ENCODE peak calls at places on chromosomes 7 and 10, in eight cellular contexts. S, U, E, G, R, V, X and K are unnamed samples.

GRCh38 chr7:151384352-151384697 is 25.5 kb downstream of the WDR86 start:
- DNase-seq in X (no peak), V (no peak), E (no peak), U (no peak), S (no peak), R (no peak), G (no peak), K (no peak)

GRCh38 chr7:69813637-69814240 is 215.5 kb downstream of the AUTS2 start:
- DNase-seq in V (no peak), S (no peak), E (no peak), X (no peak), G (no peak), R (no peak), U (no peak), K (no peak)

GRCh38 chr7:3482147-3482921 is 181.3 kb downstream of the SDK1 start:
- DNase-seq in V (peak; percentile 39), G (no peak), E (peak; percentile 35), X (no peak), R (no peak), U (no peak), S (no peak), K (no peak)

GRCh38 chr10:119333146-119333792 is 125.9 kb downstream of the GRK5 start:
- DNase-seq in X (no peak), U (no peak), S (no peak), R (no peak), G (peak; percentile 75), E (peak; percentile 70), V (no peak), K (no peak)

GRCh38 chr10:12177642-12178041 is 18.0 kb downstream of the NUDT5 start:
- DNase-seq in U (no peak), V (no peak), X (no peak), E (peak; percentile 84), S (no peak), G (peak; percentile 66), R (no peak), K (no peak)

GRCh38 chr7:47636693-47637175 is 54.8 kb upstream of the TNS3 start:
- DNase-seq in U (no peak), S (peak; percentile 75), X (no peak), E (no peak), V (no peak), G (no peak), R (no peak), K (no peak)

GRCh38 chr7:77497079-77497478 is 40.0 kb upstream of the PTPN12 start:
- DNase-seq in E (no peak), R (no peak), X (no peak), S (no peak), V (no peak), U (no peak), G (no peak), K (no peak)

GRCh38 chr10:5168897-5169296 is 16.1 kb downstream of the AKR1C8 start:
- DNase-seq in S (no peak), E (no peak), U (no peak), R (no peak), X (no peak), G (no peak), V (no peak), K (no peak)

GRCh38 chr7:66930341-66930740 is 9.3 kb downstream of the TMEM248 start:
- DNase-seq in R (no peak), S (no peak), G (no peak), E (peak; percentile 40), U (no peak), X (no peak), V (peak; percentile 81), K (no peak)

GRCh38 chr10:69864321-69864720 is 62.6 kb downstream of the COL13A1 start:
- DNase-seq in U (no peak), G (peak; percentile 86), X (peak; percentile 78), E (peak; percentile 93), S (no peak), V (no peak), R (no peak), K (no peak)

GRCh38 chr10:102231357-102232318 is 5.5 kb downstream of the ELOVL3 start:
- DNase-seq in G (no peak), R (peak; percentile 86), E (no peak), X (no peak), U (peak; percentile 44), V (peak; percentile 58), S (no peak), K (peak; percentile 13)

GRCh38 chr10:1399431-1400120 is 337.7 kb downstream of the ADARB2 start:
- DNase-seq in S (no peak), X (no peak), E (no peak), G (no peak), R (no peak), V (peak; percentile 4), U (no peak), K (no peak)

GRCh38 chr10:79018591-79019011 is 50.2 kb upstream of the ZMIZ1 start:
- DNase-seq in U (no peak), E (peak; percentile 28), G (no peak), R (no peak), S (peak; percentile 60), V (no peak), X (no peak), K (no peak)

GRCh38 chr7:101185258-101185839 is 5.3 kb upstream of the NAT16 start:
- DNase-seq in R (no peak), V (no peak), X (no peak), E (peak; percentile 55), S (no peak), U (no peak), G (peak; percentile 77), K (no peak)

GRCh38 chr7:140643416-140643815 is 2.8 kb upstream of the DENND2A start:
- DNase-seq in G (no peak), V (no peak), R (no peak), U (no peak), E (no peak), X (no peak), S (peak; percentile 46), K (no peak)

GRCh38 chr7:43372656-43373355 is 210.1 kb upstream of the STK17A start:
- DNase-seq in X (no peak), G (no peak), R (no peak), U (no peak), E (no peak), V (no peak), S (no peak), K (no peak)

GRCh38 chr10:3902809-3903410 is 117.9 kb upstream of the KLF6 start:
- DNase-seq in U (no peak), E (peak; percentile 61), S (no peak), X (no peak), V (no peak), R (no peak), G (peak; percentile 24), K (no peak)

GRCh38 chr10:100019824-100020160 is 10.0 kb upstream of the DNMBP start:
- DNase-seq in R (no peak), G (no peak), E (no peak), X (no peak), V (no peak), S (no peak), U (no peak), K (no peak)

GRCh38 chr7:67696124-67696523 is 699.5 kb downstream of the TYW1 start:
- DNase-seq in G (no peak), U (no peak), R (no peak), E (no peak), V (no peak), S (no peak), X (no peak), K (no peak)